ENCODE peak calls at places on chromosome 15, in nine cellular contexts. L is choroid plexus epithelial cell; C is amniotic epithelial cell; H is activated CD8-positive, alpha-beta memory T cell treated with anti-CD3 and anti-CD28 coated beads for 4 hours; O is stimulated activated CD8-positive, alpha-beta memory T cell treated with anti-CD3 and anti-CD28 coated beads, Interleukin-15, amount 100 ng/mL, for 24 hours; Y is NCI-H446 treated with DMSO at 0.1 percent for 48 hours; G is epithelial cell of esophagus; I is OCI-M1; J is Ammon's horn. N is an unnamed sample.

GRCh38 chr15:40340740-40341400 is at the start of gene CCDC9B:
- DNase-seq in L (peak), C (peak), H (no peak), O (no peak), Y (peak), G (peak), I (peak), J (peak), N (peak)

GRCh38 chr15:100192092-100192695 is 149.6 kb downstream of the ADAMTS17 start:
- DNase-seq in L (no peak), C (no peak), H (no peak), O (no peak), Y (no peak), G (peak), I (no peak), J (no peak), N (peak)

GRCh38 chr15:100285641-100286295 is 56.0 kb downstream of the ADAMTS17 start:
- DNase-seq in L (no peak), C (no peak), H (no peak), O (no peak), Y (no peak), G (no peak), I (no peak), J (no peak), N (peak)

GRCh38 chr15:89442671-89443307 is 53.6 kb downstream of the RHCG start:
- DNase-seq in L (peak), C (peak), H (no peak), O (peak), Y (no peak), G (peak), I (peak), J (no peak), N (no peak)

GRCh38 chr15:56208641-56209155 is 35.0 kb downstream of the RFX7 start:
- DNase-seq in L (peak), C (no peak), H (no peak), O (no peak), Y (no peak), G (no peak), I (no peak), J (no peak), N (no peak)

GRCh38 chr15:41281236-41281635 is 50.2 kb downstream of the CHP1 start:
- DNase-seq in L (peak), C (peak), H (no peak), O (no peak), Y (no peak), G (peak), I (no peak), J (no peak), N (no peak)

GRCh38 chr15:78105541-78106241 is 13.3 kb downstream of the SH2D7 start:
- DNase-seq in L (peak), C (peak), H (no peak), O (no peak), Y (no peak), G (no peak), I (no peak), J (no peak), N (peak)

GRCh38 chr15:73908030-73908821 is 18.0 kb upstream of the LOXL1 start:
- DNase-seq in L (peak), C (peak), H (peak), O (peak), Y (peak), G (peak), I (peak), J (peak), N (no peak)

GRCh38 chr15:29919380-29919881 is 97.2 kb upstream of the TJP1 start:
- DNase-seq in L (no peak), C (no peak), H (no peak), O (no peak), Y (no peak), G (no peak), I (no peak), J (no peak), N (no peak)

GRCh38 chr15:73338058-73338457 is 30.7 kb downstream of the HCN4 start:
- DNase-seq in L (no peak), C (no peak), H (no peak), O (no peak), Y (no peak), G (no peak), I (no peak), J (no peak), N (no peak)

N was measured in RWPE2.